ENCODE peak calls at places on chromosome 6, in eight cellular contexts. One of them, this sample, is unnamed.

GRCh38 chr6:79570802-79571367 is 33.7 kb upstream of the LCA5 start:
- DNase-seq in spleen: no peak
- DNase-seq in adrenal gland: no peak
- DNase-seq in stomach: no peak
- DNase-seq in HCT116: no peak
- DNase-seq in sigmoid colon: no peak
- DNase-seq in IMR-90: peak; percentile 48
- DNase-seq in Peyer's patch: no peak
- DNase-seq in this sample: no peak

GRCh38 chr6:73832313-73832712 is 136.3 kb downstream of the CD109 start:
- DNase-seq in stomach: no peak
- DNase-seq in HCT116: no peak
- DNase-seq in adrenal gland: no peak
- DNase-seq in spleen: no peak
- DNase-seq in IMR-90: no peak
- DNase-seq in sigmoid colon: no peak
- DNase-seq in Peyer's patch: no peak
- DNase-seq in this sample: no peak

GRCh38 chr6:122947355-122947754 is 48.7 kb upstream of the CLVS2 start:
- DNase-seq in sigmoid colon: no peak
- DNase-seq in adrenal gland: no peak
- DNase-seq in IMR-90: no peak
- DNase-seq in stomach: peak; percentile 22
- DNase-seq in spleen: no peak
- DNase-seq in HCT116: peak; percentile 18
- DNase-seq in Peyer's patch: no peak
- DNase-seq in this sample: no peak

GRCh38 chr6:56729719-56730118 is 87.0 kb upstream of the DST start:
- DNase-seq in sigmoid colon: no peak
- DNase-seq in stomach: no peak
- DNase-seq in adrenal gland: no peak
- DNase-seq in spleen: no peak
- DNase-seq in HCT116: no peak
- DNase-seq in IMR-90: peak; percentile 72
- DNase-seq in Peyer's patch: no peak
- DNase-seq in this sample: no peak

GRCh38 chr6:144415014-144415413 is 129.9 kb downstream of the UTRN start:
- DNase-seq in adrenal gland: no peak
- DNase-seq in stomach: no peak
- DNase-seq in Peyer's patch: no peak
- DNase-seq in HCT116: no peak
- DNase-seq in sigmoid colon: no peak
- DNase-seq in spleen: no peak
- DNase-seq in IMR-90: peak; percentile 90
- DNase-seq in this sample: no peak

GRCh38 chr6:109795994-109796555 is 105.0 kb downstream of the FIG4 start:
- DNase-seq in stomach: no peak
- DNase-seq in spleen: no peak
- DNase-seq in IMR-90: peak; percentile 37
- DNase-seq in HCT116: no peak
- DNase-seq in sigmoid colon: no peak
- DNase-seq in Peyer's patch: no peak
- DNase-seq in adrenal gland: no peak
- DNase-seq in this sample: no peak

GRCh38 chr6:5718231-5718947 is 288.3 kb downstream of the NRN1 start:
- DNase-seq in Peyer's patch: no peak
- DNase-seq in spleen: no peak
- DNase-seq in sigmoid colon: no peak
- DNase-seq in HCT116: no peak
- DNase-seq in IMR-90: no peak
- DNase-seq in adrenal gland: no peak
- DNase-seq in stomach: no peak
- DNase-seq in this sample: no peak

GRCh38 chr6:7953753-7954152 is 43.2 kb upstream of the TXNDC5 start:
- DNase-seq in sigmoid colon: no peak
- DNase-seq in HCT116: no peak
- DNase-seq in spleen: no peak
- DNase-seq in Peyer's patch: no peak
- DNase-seq in stomach: no peak
- DNase-seq in adrenal gland: no peak
- DNase-seq in IMR-90: no peak
- DNase-seq in this sample: no peak

GRCh38 chr6:141498980-141499379 is 633.7 kb upstream of the GJE1 start:
- DNase-seq in stomach: no peak
- DNase-seq in HCT116: no peak
- DNase-seq in Peyer's patch: no peak
- DNase-seq in spleen: no peak
- DNase-seq in IMR-90: peak; percentile 59
- DNase-seq in adrenal gland: no peak
- DNase-seq in sigmoid colon: no peak
- DNase-seq in this sample: no peak

GRCh38 chr6:73451166-73452106 is 661 bp downstream of the CGAS start:
- DNase-seq in adrenal gland: no peak
- DNase-seq in HCT116: no peak
- DNase-seq in stomach: peak; percentile 38
- DNase-seq in spleen: peak; percentile 92
- DNase-seq in IMR-90: peak; percentile 43
- DNase-seq in Peyer's patch: peak; percentile 59
- DNase-seq in sigmoid colon: peak; percentile 70
- DNase-seq in this sample: peak; percentile 14

GRCh38 chr6:87618531-87618930 is 28.6 kb downstream of the ORC3 start:
- DNase-seq in sigmoid colon: no peak
- DNase-seq in stomach: no peak
- DNase-seq in Peyer's patch: no peak
- DNase-seq in HCT116: no peak
- DNase-seq in spleen: no peak
- DNase-seq in IMR-90: peak; percentile 8
- DNase-seq in adrenal gland: no peak
- DNase-seq in this sample: no peak

GRCh38 chr6:130019796-130020105 is 1.4 kb downstream of the L3MBTL3 start:
- DNase-seq in sigmoid colon: no peak
- DNase-seq in spleen: no peak
- DNase-seq in HCT116: no peak
- DNase-seq in stomach: no peak
- DNase-seq in Peyer's patch: no peak
- DNase-seq in IMR-90: no peak
- DNase-seq in adrenal gland: no peak
- DNase-seq in this sample: no peak

GRCh38 chr6:69601132-69601531 is 195.7 kb downstream of the LMBRD1 start:
- DNase-seq in IMR-90: no peak
- DNase-seq in sigmoid colon: no peak
- DNase-seq in adrenal gland: peak; percentile 22
- DNase-seq in Peyer's patch: no peak
- DNase-seq in spleen: no peak
- DNase-seq in HCT116: no peak
- DNase-seq in stomach: no peak
- DNase-seq in this sample: no peak

GRCh38 chr6:21831531-21832291 is 238.2 kb downstream of the SOX4 start:
- DNase-seq in adrenal gland: no peak
- DNase-seq in spleen: no peak
- DNase-seq in IMR-90: peak; percentile 55
- DNase-seq in sigmoid colon: no peak
- DNase-seq in HCT116: no peak
- DNase-seq in Peyer's patch: no peak
- DNase-seq in stomach: no peak
- DNase-seq in this sample: no peak

GRCh38 chr6:107701231-107701630 is 122.9 kb downstream of the SCML4 start:
- DNase-seq in sigmoid colon: no peak
- DNase-seq in adrenal gland: no peak
- DNase-seq in IMR-90: no peak
- DNase-seq in HCT116: no peak
- DNase-seq in spleen: no peak
- DNase-seq in Peyer's patch: no peak
- DNase-seq in stomach: no peak
- DNase-seq in this sample: no peak

GRCh38 chr6:158591134-158591809 is 31.4 kb downstream of the TMEM181 start:
- DNase-seq in sigmoid colon: no peak
- DNase-seq in stomach: no peak
- DNase-seq in adrenal gland: no peak
- DNase-seq in Peyer's patch: no peak
- DNase-seq in spleen: no peak
- DNase-seq in IMR-90: no peak
- DNase-seq in HCT116: no peak
- DNase-seq in this sample: no peak

GRCh38 chr6:91142154-91142553 is 555.3 kb upstream of the MAP3K7 start:
- DNase-seq in HCT116: no peak
- DNase-seq in adrenal gland: no peak
- DNase-seq in IMR-90: no peak
- DNase-seq in sigmoid colon: no peak
- DNase-seq in spleen: no peak
- DNase-seq in Peyer's patch: no peak
- DNase-seq in stomach: no peak
- DNase-seq in this sample: no peak

DNA sequence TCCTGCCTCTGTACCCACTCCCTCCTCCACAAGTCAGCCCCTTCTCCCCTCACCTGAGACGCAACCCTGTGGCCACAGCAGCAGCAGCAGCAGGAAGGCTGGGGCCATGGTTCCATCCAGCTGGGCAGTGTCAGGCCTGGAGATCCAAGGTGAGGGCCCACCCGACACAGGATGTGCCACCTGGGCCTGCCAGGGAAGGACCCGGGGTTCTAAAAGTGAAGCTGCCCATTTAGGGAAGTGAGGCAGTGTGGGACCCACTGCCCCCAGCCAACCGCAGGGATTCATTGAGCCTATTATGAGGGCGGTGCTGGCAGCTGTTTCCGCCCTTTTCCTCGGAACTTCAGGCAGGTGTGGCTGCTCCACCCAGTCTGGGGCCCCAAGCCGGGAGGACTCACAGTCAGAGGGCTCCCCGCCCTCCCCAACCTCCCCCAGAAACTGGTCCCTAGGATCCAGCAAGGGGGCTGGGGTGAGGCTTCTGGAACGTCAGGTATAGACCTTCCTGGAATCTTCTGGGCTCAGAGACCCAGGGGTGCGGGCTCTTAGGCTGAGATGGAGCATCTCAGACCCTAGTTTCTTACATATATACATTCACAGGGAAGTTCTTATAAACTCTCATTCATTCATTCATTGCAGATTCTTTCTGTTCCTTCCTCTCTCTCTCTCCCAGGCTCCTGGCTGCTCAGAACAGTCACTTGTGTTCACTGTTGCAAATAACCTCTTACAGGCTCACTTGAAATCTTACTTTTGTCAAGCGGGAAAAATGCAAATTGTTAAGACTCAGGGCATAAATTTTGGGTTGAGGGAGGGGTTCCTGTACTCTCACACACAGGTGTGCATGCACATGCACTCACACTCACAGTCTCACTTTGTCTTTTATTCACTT is at the start of gene TREML2:
- DNase-seq in sigmoid colon: no peak
- DNase-seq in IMR-90: no peak
- DNase-seq in Peyer's patch: peak; percentile 65
- DNase-seq in adrenal gland: no peak
- DNase-seq in stomach: no peak
- DNase-seq in HCT116: no peak
- DNase-seq in spleen: peak; percentile 92
- DNase-seq in this sample: no peak
- H3K4me3 ChIP-seq in sigmoid colon: no peak within 1 kb of the TSS
- H3K4me3 ChIP-seq in IMR-90: no peak within 1 kb of the TSS
- H3K4me3 ChIP-seq in Peyer's patch: no peak within 1 kb of the TSS
- H3K4me3 ChIP-seq in adrenal gland: no peak within 1 kb of the TSS
- H3K4me3 ChIP-seq in stomach: no peak within 1 kb of the TSS
- H3K4me3 ChIP-seq in HCT116: no peak within 1 kb of the TSS
- H3K4me3 ChIP-seq in spleen: no peak within 1 kb of the TSS
- H3K4me3 ChIP-seq in this sample: no peak within 1 kb of the TSS

GRCh38 chr6:135324531-135324930 is 143.4 kb downstream of the MYB start:
- DNase-seq in IMR-90: no peak
- DNase-seq in HCT116: no peak
- DNase-seq in Peyer's patch: no peak
- DNase-seq in spleen: no peak
- DNase-seq in stomach: no peak
- DNase-seq in sigmoid colon: no peak
- DNase-seq in adrenal gland: no peak
- DNase-seq in this sample: no peak
- H3K27ac ChIP-seq in IMR-90: no peak overlapping the region
- H3K27ac ChIP-seq in HCT116: no peak overlapping the region
- H3K27ac ChIP-seq in Peyer's patch: no peak overlapping the region
- H3K27ac ChIP-seq in spleen: no peak overlapping the region
- H3K27ac ChIP-seq in stomach: no peak overlapping the region
- H3K27ac ChIP-seq in sigmoid colon: no peak overlapping the region
- H3K27ac ChIP-seq in adrenal gland: no peak overlapping the region
- H3K27ac ChIP-seq in this sample: no peak overlapping the region

DNA sequence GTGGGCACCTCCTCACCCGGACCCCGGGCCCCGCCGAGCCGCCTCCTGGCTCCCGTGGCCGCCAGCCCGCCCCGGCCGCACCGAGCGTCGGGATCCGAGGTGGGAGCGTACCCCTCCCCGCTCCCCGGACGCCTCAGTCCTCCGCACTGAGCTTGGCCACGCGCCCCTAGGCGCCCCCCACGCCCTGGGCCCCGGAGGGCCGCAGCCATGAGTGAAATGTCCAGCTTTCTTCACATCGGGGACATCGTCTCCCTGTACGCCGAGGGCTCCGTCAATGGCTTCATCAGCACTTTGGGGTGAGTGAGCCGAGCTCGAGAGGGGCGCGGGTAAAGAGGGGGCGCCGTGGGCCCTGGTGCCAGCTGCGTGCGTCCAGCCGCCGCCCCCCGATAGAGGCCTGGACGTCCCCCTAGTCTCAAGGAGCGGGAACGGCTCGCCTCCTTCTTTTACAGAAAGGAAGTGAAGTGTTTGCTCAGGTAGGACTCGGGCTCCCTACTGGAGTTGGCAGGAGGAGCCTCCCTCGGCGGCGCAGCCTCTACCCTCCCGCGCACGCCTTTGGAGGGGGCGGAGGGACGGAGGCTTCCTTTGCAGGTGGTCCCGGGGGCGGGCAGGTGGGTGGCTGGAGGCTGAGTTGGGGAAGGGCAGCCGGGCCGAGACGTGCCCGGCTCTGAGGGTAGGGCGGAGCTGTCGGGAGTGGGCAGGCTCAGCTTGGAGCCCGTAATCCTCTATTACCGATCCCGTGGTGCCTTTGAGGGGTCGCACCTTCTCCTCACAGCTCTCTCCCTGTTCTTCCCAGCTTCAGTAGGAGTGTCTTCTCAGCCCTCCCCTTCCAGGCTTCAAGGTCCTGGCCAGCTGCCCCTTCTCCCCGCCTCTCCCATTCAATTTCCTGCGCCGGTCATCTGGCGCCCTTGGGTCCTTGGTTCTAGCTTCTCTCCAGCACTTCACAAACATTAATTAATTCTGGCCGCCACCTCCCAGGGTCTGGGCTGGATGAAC is 570 bp downstream of the ITPR3 start:
- DNase-seq in adrenal gland: peak; percentile 68
- DNase-seq in Peyer's patch: peak; percentile 42
- DNase-seq in IMR-90: no peak
- DNase-seq in stomach: peak; percentile 63
- DNase-seq in HCT116: no peak
- DNase-seq in spleen: peak; percentile 86
- DNase-seq in sigmoid colon: peak; percentile 80
- DNase-seq in this sample: no peak
- TF ChIP-seq POLR2A in adrenal gland: no peak
- TF ChIP-seq POLR2A in Peyer's patch: peak; percentile 32
- TF ChIP-seq POLR2A in IMR-90: no peak
- TF ChIP-seq POLR2A in stomach: no peak
- TF ChIP-seq POLR2A in HCT116: peak; percentile 13
- TF ChIP-seq POLR2A in spleen: no peak
- TF ChIP-seq POLR2A in sigmoid colon: no peak
- TF ChIP-seq POLR2A in this sample: no peak

GRCh38 chr6:166101819-166102419 is 65.7 kb downstream of the TBXT start:
- DNase-seq in spleen: no peak
- DNase-seq in adrenal gland: no peak
- DNase-seq in HCT116: no peak
- DNase-seq in sigmoid colon: no peak
- DNase-seq in Peyer's patch: no peak
- DNase-seq in IMR-90: no peak
- DNase-seq in stomach: no peak
- DNase-seq in this sample: no peak

GRCh38 chr6:166097914-166098522 is 69.6 kb downstream of the TBXT start:
- DNase-seq in Peyer's patch: peak; percentile 27
- DNase-seq in adrenal gland: peak; percentile 48
- DNase-seq in IMR-90: peak; percentile 82
- DNase-seq in HCT116: peak; percentile 49
- DNase-seq in sigmoid colon: peak; percentile 88
- DNase-seq in spleen: peak; percentile 82
- DNase-seq in stomach: peak; percentile 71
- DNase-seq in this sample: peak; percentile 32
- H3K4me3 ChIP-seq in Peyer's patch: peak overlapping the region; percentile 45
- H3K4me3 ChIP-seq in adrenal gland: no peak overlapping the region
- H3K4me3 ChIP-seq in IMR-90: peak overlapping the region; percentile 35
- H3K4me3 ChIP-seq in HCT116: peak overlapping the region; percentile 54
- H3K4me3 ChIP-seq in sigmoid colon: peak overlapping the region; percentile 47
- H3K4me3 ChIP-seq in spleen: no peak overlapping the region
- H3K4me3 ChIP-seq in stomach: peak overlapping the region; percentile 30
- H3K4me3 ChIP-seq in this sample: peak overlapping the region; percentile 33